ENCODE peak calls at places on chromosomes 1 and 21, in seven cellular contexts. P is stomach, V is GM12891, I is H1, Y is HCT116, T is sigmoid colon, Q is breast epithelium. X is an unnamed sample.

GRCh38 chr1:243791586-243792267 is 58.3 kb downstream of the AKT3 start:
- DNase-seq in P (no peak), V (no peak), I (no peak), Y (no peak), T (no peak), Q (no peak), X (no peak)

GRCh38 chr1:30524840-30525617 is 198.4 kb downstream of the MATN1 start:
- DNase-seq in P (peak), V (no peak), I (no peak), Y (no peak), T (no peak), Q (no peak), X (no peak)

GRCh38 chr1:21641967-21642366 is 27.2 kb downstream of the RAP1GAP start:
- DNase-seq in P (peak), V (no peak), I (no peak), Y (no peak), T (no peak), Q (no peak), X (no peak)

GRCh38 chr1:149937779-149938178 is 1.1 kb upstream of the MTMR11 start:
- DNase-seq in P (no peak), V (no peak), I (no peak), Y (no peak), T (no peak), Q (no peak), X (no peak)

GRCh38 chr1:21761052-21761451 is 21.9 kb downstream of the USP48 start:
- DNase-seq in P (no peak), V (no peak), I (no peak), Y (no peak), T (no peak), Q (no peak), X (no peak)

GRCh38 chr1:9448132-9449105 is 90.8 kb upstream of the SLC25A33 start:
- DNase-seq in P (no peak), V (no peak), I (no peak), Y (no peak), T (no peak), Q (no peak), X (no peak)

GRCh38 chr1:6638226-6638625 is 13.6 kb downstream of the THAP3 start:
- DNase-seq in P (no peak), V (no peak), I (no peak), Y (no peak), T (peak), Q (peak), X (no peak)

GRCh38 chr1:19734056-19734455 is 65.7 kb downstream of the TMCO4 start:
- DNase-seq in P (no peak), V (no peak), I (no peak), Y (no peak), T (no peak), Q (no peak), X (no peak)

GRCh38 chr21:46168238-46168637 is 12.9 kb upstream of the FTCD start:
- DNase-seq in P (no peak), V (no peak), I (no peak), Y (no peak), T (peak), Q (no peak), X (peak)

GRCh38 chr1:3827813-3828307 is 29.2 kb downstream of the CEP104 start:
- DNase-seq in P (no peak), V (no peak), I (no peak), Y (no peak), T (peak), Q (no peak), X (no peak)

GRCh38 chr1:78091215-78091813 is 45.5 kb downstream of the GIPC2 start:
- DNase-seq in P (no peak), V (no peak), I (no peak), Y (no peak), T (no peak), Q (no peak), X (no peak)

GRCh38 chr1:33099290-33100118 is 18.6 kb downstream of the AZIN2 start:
- DNase-seq in P (peak), V (no peak), I (no peak), Y (peak), T (no peak), Q (peak), X (no peak)

GRCh38 chr21:45401054-45401518 is 3.9 kb upstream of the COL18A1 start:
- DNase-seq in P (no peak), V (no peak), I (no peak), Y (no peak), T (no peak), Q (no peak), X (no peak)

GRCh38 chr1:229217716-229218115 is 53.2 kb upstream of the RAB4A start:
- DNase-seq in P (no peak), V (no peak), I (no peak), Y (peak), T (no peak), Q (no peak), X (no peak)

GRCh38 chr1:9894115-9894514 is 16.0 kb downstream of the CTNNBIP1 start:
- DNase-seq in P (no peak), V (no peak), I (no peak), Y (no peak), T (no peak), Q (no peak), X (no peak)

GRCh38 chr21:28975401-28975800 is 17.3 kb downstream of the LTN1 start:
- DNase-seq in P (no peak), V (no peak), I (no peak), Y (no peak), T (no peak), Q (no peak), X (no peak)

GRCh38 chr1:222387020-222387816 is 160.7 kb downstream of the HHIPL2 start:
- DNase-seq in P (no peak), V (no peak), I (no peak), Y (peak), T (no peak), Q (no peak), X (no peak)

GRCh38 chr1:228216371-228217320 is 8.8 kb downstream of the OBSCN start:
- DNase-seq in P (no peak), V (no peak), I (no peak), Y (no peak), T (no peak), Q (no peak), X (no peak)

GRCh38 chr1:160192234-160192633 is 1.9 kb downstream of the CASQ1 start:
- DNase-seq in P (no peak), V (no peak), I (no peak), Y (no peak), T (no peak), Q (no peak), X (no peak)

GRCh38 chr1:244778356-244778755 is 57.1 kb upstream of the COX20 start:
- DNase-seq in P (no peak), V (no peak), I (no peak), Y (peak), T (no peak), Q (no peak), X (no peak)

GRCh38 chr1:11792106-11792505 is 13.7 kb downstream of the MTHFR start:
- DNase-seq in P (no peak), V (no peak), I (no peak), Y (no peak), T (no peak), Q (peak), X (no peak)

GRCh38 chr21:27649323-27649722 is 682.4 kb upstream of the ADAMTS5 start:
- DNase-seq in P (no peak), V (no peak), I (no peak), Y (no peak), T (no peak), Q (no peak), X (no peak)

GRCh38 chr1:1244192-1244811 is 2.2 kb downstream of the C1QTNF12 start:
- DNase-seq in P (peak), V (no peak), I (no peak), Y (no peak), T (no peak), Q (no peak), X (no peak)

GRCh38 chr1:28855046-28855445 is 43.1 kb downstream of the OPRD1 start:
- DNase-seq in P (no peak), V (no peak), I (no peak), Y (no peak), T (no peak), Q (no peak), X (no peak)

GRCh38 chr1:178706467-178706866 is 18.6 kb upstream of the RALGPS2 start:
- DNase-seq in P (no peak), V (no peak), I (no peak), Y (no peak), T (peak), Q (no peak), X (no peak)

GRCh38 chr1:243288062-243288461 is 32.2 kb downstream of the SDCCAG8 start:
- DNase-seq in P (no peak), V (no peak), I (no peak), Y (no peak), T (no peak), Q (no peak), X (no peak)

GRCh38 chr1:63774617-63775417 is 1.0 kb downstream of the ROR1 start:
- DNase-seq in P (peak), V (peak), I (peak), Y (no peak), T (peak), Q (no peak), X (peak)

GRCh38 chr1:225770586-225771248 is 6.9 kb upstream of the SRP9 start:
- DNase-seq in P (no peak), V (no peak), I (no peak), Y (no peak), T (no peak), Q (no peak), X (no peak)

GRCh38 chr21:45457161-45457831 is 52.3 kb downstream of the COL18A1 start:
- DNase-seq in P (no peak), V (no peak), I (no peak), Y (no peak), T (peak), Q (no peak), X (no peak)

GRCh38 chr1:14740016-14740415 is 141.5 kb downstream of the KAZN start:
- DNase-seq in P (no peak), V (no peak), I (no peak), Y (no peak), T (no peak), Q (no peak), X (no peak)

GRCh38 chr1:161273402-161273801 is 14.9 kb downstream of the PCP4L1 start:
- DNase-seq in P (no peak), V (no peak), I (no peak), Y (no peak), T (no peak), Q (no peak), X (no peak)

GRCh38 chr21:42423197-42423675 is 19.5 kb downstream of the UBASH3A start:
- DNase-seq in P (no peak), V (no peak), I (no peak), Y (no peak), T (no peak), Q (no peak), X (no peak)

GRCh38 chr1:46288485-46289133 is 14.8 kb downstream of the LRRC41 start:
- DNase-seq in P (no peak), V (no peak), I (no peak), Y (no peak), T (no peak), Q (no peak), X (no peak)

GRCh38 chr1:94634977-94635416 is 93.4 kb upstream of the F3 start:
- DNase-seq in P (no peak), V (no peak), I (no peak), Y (no peak), T (no peak), Q (no peak), X (no peak)

GRCh38 chr1:198890531-198890930 is 251.7 kb downstream of the PTPRC start:
- DNase-seq in P (no peak), V (no peak), I (no peak), Y (no peak), T (no peak), Q (no peak), X (no peak)

GRCh38 chr1:161177936-161178244 is 583 bp upstream of the B4GALT3 start:
- DNase-seq in P (no peak), V (no peak), I (no peak), Y (no peak), T (no peak), Q (no peak), X (no peak)

GRCh38 chr21:38712076-38712475 is 93.7 kb upstream of the ETS2 start:
- DNase-seq in P (no peak), V (no peak), I (peak), Y (peak), T (no peak), Q (no peak), X (no peak)

GRCh38 chr1:6208723-6209660 is 3.1 kb downstream of the RNF207 start:
- DNase-seq in P (peak), V (peak), I (no peak), Y (no peak), T (no peak), Q (no peak), X (peak)

GRCh38 chr1:222416001-222416791 is 131.7 kb downstream of the HHIPL2 start:
- DNase-seq in P (no peak), V (no peak), I (no peak), Y (no peak), T (no peak), Q (no peak), X (no peak)

DNA sequence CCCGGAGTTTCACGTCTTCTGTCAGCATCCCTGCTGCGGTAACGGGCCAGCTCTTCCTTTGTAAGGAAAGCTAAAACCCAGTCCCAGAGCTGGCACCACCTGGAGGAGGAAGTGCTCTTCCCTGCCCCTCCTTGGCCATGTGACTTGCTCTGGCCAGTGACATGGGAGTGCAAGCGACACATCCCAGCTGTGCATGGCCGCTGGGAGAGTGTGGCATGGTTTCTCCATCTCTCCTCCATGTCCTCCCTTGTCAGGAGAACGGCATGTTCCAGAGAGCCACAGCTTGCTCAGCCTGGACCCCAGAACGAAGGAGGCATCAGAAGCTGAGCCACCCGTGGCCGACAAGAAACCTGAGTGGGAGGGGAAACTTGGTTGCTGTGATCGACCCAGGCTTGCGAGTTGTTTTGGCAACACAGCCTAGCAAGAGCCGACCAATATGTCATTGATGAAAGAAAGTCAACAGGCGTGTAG is 2.7 kb upstream of the PRXL2B start:
- DNase-seq in P (no peak), V (no peak), I (no peak), Y (no peak), T (no peak), Q (no peak), X (no peak)
- TF ChIP-seq POLR2AphosphoS5 in P (no peak), V (no peak), I (no peak), Y (peak), T (no peak), Q (no peak), X (no peak)

GRCh38 chr1:184425449-184426277 is 38.8 kb downstream of the C1orf21 start:
- DNase-seq in P (peak), V (no peak), I (no peak), Y (no peak), T (no peak), Q (no peak), X (no peak)
- TF ChIP-seq POLR2A in P (no peak), V (no peak), I (no peak), Y (no peak), T (no peak), Q (no peak), X (no peak)

GRCh38 chr1:206923009-206923960 is 1.5 kb upstream of the FCMR start:
- DNase-seq in P (no peak), V (no peak), I (no peak), Y (no peak), T (no peak), Q (no peak), X (peak)
- TF ChIP-seq POLR2AphosphoS5 in P (no peak), V (peak), I (no peak), Y (no peak), T (no peak), Q (no peak), X (peak)

GRCh38 chr1:169585184-169585583 is 1.1 kb downstream of the F5 start:
- DNase-seq in P (no peak), V (no peak), I (no peak), Y (no peak), T (no peak), Q (no peak), X (no peak)
- TF ChIP-seq POLR2A in P (no peak), V (no peak), I (no peak), Y (no peak), T (no peak), Q (no peak), X (no peak)

GRCh38 chr1:206757524-206758266 is 12.9 kb upstream of the IL19 start:
- DNase-seq in P (no peak), V (no peak), I (no peak), Y (no peak), T (no peak), Q (no peak), X (no peak)
- TF ChIP-seq POLR2AphosphoS5 in P (no peak), V (no peak), I (no peak), Y (no peak), T (no peak), Q (no peak), X (no peak)

GRCh38 chr1:26283871-26284596 is 4.1 kb downstream of the SH3BGRL3 start:
- DNase-seq in P (no peak), V (no peak), I (no peak), Y (no peak), T (no peak), Q (no peak), X (no peak)

GRCh38 chr1:26283226-26283853 is 3.5 kb downstream of the SH3BGRL3 start:
- DNase-seq in P (no peak), V (no peak), I (no peak), Y (no peak), T (no peak), Q (no peak), X (no peak)

GRCh38 chr1:26281971-26282693 is 2.2 kb downstream of the SH3BGRL3 start:
- DNase-seq in P (no peak), V (no peak), I (peak), Y (no peak), T (no peak), Q (no peak), X (no peak)

GRCh38 chr1:26281091-26281958 is 1.4 kb downstream of the SH3BGRL3 start:
- DNase-seq in P (no peak), V (no peak), I (no peak), Y (no peak), T (no peak), Q (no peak), X (no peak)

DNA sequence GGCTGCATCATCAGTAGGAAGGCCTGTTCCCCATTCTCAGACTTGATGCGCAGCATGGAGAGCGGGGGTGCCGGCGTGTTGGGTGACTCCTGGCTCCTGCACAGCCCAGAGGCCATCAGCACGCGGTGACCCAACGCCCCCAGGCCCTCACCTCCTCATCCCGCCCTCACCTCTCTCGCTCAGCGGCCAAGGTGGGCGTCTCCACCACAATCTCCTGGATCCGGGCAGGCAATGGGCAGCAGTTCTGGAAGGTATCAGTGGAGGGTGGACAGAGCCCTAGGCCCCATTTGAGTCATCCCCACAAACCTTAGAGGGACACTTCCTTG is 2.8 kb downstream of the SH3BGRL3 start:
- DNase-seq in P (no peak), V (no peak), I (no peak), Y (no peak), T (no peak), Q (no peak), X (no peak)
- TF ChIP-seq POLR2A in P (no peak), V (no peak), I (no peak), Y (no peak), T (no peak), Q (no peak), X (no peak)

X was measured in GM12892.